ENCODE peak calls at places on chromosomes 2 and 18, in five cellular contexts. One of them, this sample, is unnamed.

GRCh38 chr18:75130591-75131274 is 78.2 kb downstream of the PTGR3 start:
- DNase-seq in non-pigmented ciliary epithelial cell: no peak
- DNase-seq in lung microvascular endothelial cell: no peak
- DNase-seq in GM19239: no peak
- DNase-seq in mucosa of gallbladder: no peak
- DNase-seq in this sample: no peak

GRCh38 chr2:37711308-37711731 is 39.9 kb upstream of the CDC42EP3 start:
- DNase-seq in non-pigmented ciliary epithelial cell: peak
- DNase-seq in lung microvascular endothelial cell: peak
- DNase-seq in GM19239: no peak
- DNase-seq in mucosa of gallbladder: no peak
- DNase-seq in this sample: peak

GRCh38 chr18:47735041-47735440 is 195.4 kb downstream of the SMAD2 start:
- DNase-seq in non-pigmented ciliary epithelial cell: no peak
- DNase-seq in lung microvascular endothelial cell: no peak
- DNase-seq in GM19239: no peak
- DNase-seq in mucosa of gallbladder: no peak
- DNase-seq in this sample: no peak

GRCh38 chr18:40902436-40902835 is 1052.6 kb upstream of the PIK3C3 start:
- DNase-seq in non-pigmented ciliary epithelial cell: no peak
- DNase-seq in lung microvascular endothelial cell: no peak
- DNase-seq in GM19239: no peak
- DNase-seq in mucosa of gallbladder: no peak
- DNase-seq in this sample: no peak

GRCh38 chr2:226701052-226701451 is 98.6 kb downstream of the IRS1 start:
- DNase-seq in non-pigmented ciliary epithelial cell: peak
- DNase-seq in lung microvascular endothelial cell: no peak
- DNase-seq in GM19239: no peak
- DNase-seq in mucosa of gallbladder: no peak
- DNase-seq in this sample: no peak

GRCh38 chr2:108938069-108938710 is 50.8 kb downstream of the EDAR start:
- DNase-seq in non-pigmented ciliary epithelial cell: no peak
- DNase-seq in lung microvascular endothelial cell: no peak
- DNase-seq in GM19239: no peak
- DNase-seq in mucosa of gallbladder: no peak
- DNase-seq in this sample: no peak

GRCh38 chr18:45652703-45653490 is 37.6 kb downstream of the SLC14A2 start:
- DNase-seq in non-pigmented ciliary epithelial cell: no peak
- DNase-seq in lung microvascular endothelial cell: peak
- DNase-seq in GM19239: no peak
- DNase-seq in mucosa of gallbladder: no peak
- DNase-seq in this sample: no peak

GRCh38 chr2:240425236-240425615 is 10.2 kb upstream of the GPC1 start:
- DNase-seq in non-pigmented ciliary epithelial cell: no peak
- DNase-seq in lung microvascular endothelial cell: no peak
- DNase-seq in GM19239: no peak
- DNase-seq in mucosa of gallbladder: no peak
- DNase-seq in this sample: no peak

GRCh38 chr18:35117951-35118411 is 76.8 kb downstream of the MAPRE2 start:
- DNase-seq in non-pigmented ciliary epithelial cell: no peak
- DNase-seq in lung microvascular endothelial cell: peak
- DNase-seq in GM19239: no peak
- DNase-seq in mucosa of gallbladder: peak
- DNase-seq in this sample: no peak

GRCh38 chr2:98917031-98917459 is 19.0 kb downstream of the CRACDL start:
- DNase-seq in non-pigmented ciliary epithelial cell: peak
- DNase-seq in lung microvascular endothelial cell: peak
- DNase-seq in GM19239: no peak
- DNase-seq in mucosa of gallbladder: no peak
- DNase-seq in this sample: no peak

This sample was measured in WTC11.